ENCODE peak calls at places on chromosomes 3 and 15, in four cellular contexts. K is ELR, W is NCI-H1436 treated with DMSO at 0.1 percent for 48 hours, F is T-helper 9 cell. M is an unnamed sample.

GRCh38 chr15:88878720-88879184 is 16.6 kb downstream of the HAPLN3 start:
- DNase-seq in K (peak; percentile 59), F (no peak), W (no peak), M (peak; percentile 42)

GRCh38 chr15:31457631-31458526 is 131.2 kb downstream of the KLF13 start:
- DNase-seq in F (no peak), K (no peak), W (no peak), M (no peak)

GRCh38 chr3:172648736-172649135 is 62.1 kb downstream of the NCEH1 start:
- DNase-seq in W (no peak), K (no peak), F (no peak), M (no peak)

GRCh38 chr3:48504051-48504946 is at the start of gene SHISA5:
- DNase-seq in W (no peak), F (peak; percentile 44), K (peak; percentile 63), M (peak; percentile 52)

GRCh38 chr3:63193647-63194046 is 84.5 kb upstream of the SYNPR start:
- DNase-seq in W (no peak), F (no peak), K (peak; percentile 44), M (peak; percentile 36)

GRCh38 chr15:93152264-93152884 is 63.4 kb upstream of the RGMA start:
- DNase-seq in F (peak; percentile 37), K (no peak), W (no peak), M (no peak)

GRCh38 chr3:194489736-194490612 is 3.2 kb upstream of the ATP13A3 start:
- DNase-seq in W (no peak), K (peak; percentile 63), F (no peak), M (no peak)

GRCh38 chr3:48507256-48508061 is 3.5 kb upstream of the SHISA5 start:
- DNase-seq in W (no peak), F (peak; percentile 57), K (peak; percentile 76), M (peak; percentile 63)

GRCh38 chr15:39417766-39418165 is 163.1 kb upstream of the THBS1 start:
- DNase-seq in W (no peak), K (no peak), F (no peak), M (no peak)

GRCh38 chr15:31135523-31135922 is 34.0 kb upstream of the TRPM1 start:
- DNase-seq in W (no peak), K (no peak), F (no peak), M (no peak)

GRCh38 chr3:56375654-56376053 is 92.6 kb downstream of the ERC2 start:
- DNase-seq in F (no peak), K (no peak), W (no peak), M (no peak)

GRCh38 chr3:124483915-124484470 is 246.3 kb upstream of the UMPS start:
- DNase-seq in W (no peak), F (no peak), K (no peak), M (peak; percentile 14)

GRCh38 chr15:51828621-51829359 is 663 bp upstream of the TMOD3 start:
- DNase-seq in F (no peak), W (no peak), K (peak; percentile 82), M (no peak)

GRCh38 chr3:179544981-179545645 is 17.6 kb upstream of the ACTL6A start:
- DNase-seq in K (peak; percentile 93), W (no peak), F (no peak), M (peak; percentile 77)

GRCh38 chr3:70550723-70551319 is 238.4 kb upstream of the MDFIC2 start:
- DNase-seq in W (no peak), K (peak; percentile 54), F (peak; percentile 70), M (peak; percentile 44)

GRCh38 chr3:10408680-10409079 is 87.8 kb upstream of the SEC13 start:
- DNase-seq in K (peak; percentile 50), F (no peak), W (no peak), M (no peak)

GRCh38 chr15:56369234-56369633 is 4.0 kb downstream of the TEX9 start:
- DNase-seq in K (no peak), F (no peak), W (no peak), M (no peak)